ENCODE peak calls at places on chromosome 19, in seven cellular contexts. One of them, this sample, is unnamed. For H3K27me3, the result is how much of the 10 kb centered on the place peaks cover.

GRCh38 chr19:46713781-46714522 is 3.0 kb downstream of the PRKD2 start:
- DNase-seq in H1: no peak
- DNase-seq in HepG2: peak
- DNase-seq in NT2/D1: peak
- DNase-seq in GM12878: no peak
- DNase-seq in HCT116: peak
- DNase-seq in K562: peak
- DNase-seq in this sample: peak

GRCh38 chr19:24033962-24034342 is 53.0 kb upstream of the ZNF254 start:
- DNase-seq in NT2/D1: no peak
- DNase-seq in HepG2: peak
- DNase-seq in HCT116: no peak
- DNase-seq in H1: no peak
- DNase-seq in K562: peak
- DNase-seq in GM12878: no peak
- DNase-seq in this sample: peak

GRCh38 chr19:6806488-6806887 is 34.0 kb downstream of the VAV1 start:
- DNase-seq in HCT116: peak
- DNase-seq in NT2/D1: no peak
- DNase-seq in H1: no peak
- DNase-seq in K562: peak
- DNase-seq in HepG2: no peak
- DNase-seq in GM12878: no peak
- DNase-seq in this sample: no peak

GRCh38 chr19:27793128-27793643 is 1419.8 kb downstream of the UQCRFS1 start:
- DNase-seq in H1: peak
- DNase-seq in HepG2: peak
- DNase-seq in HCT116: peak
- DNase-seq in GM12878: peak
- DNase-seq in NT2/D1: peak
- DNase-seq in K562: peak
- DNase-seq in this sample: peak

GRCh38 chr19:16627194-16627927 is 643 bp downstream of the MED26 start:
- DNase-seq in H1: no peak
- DNase-seq in NT2/D1: no peak
- DNase-seq in K562: peak
- DNase-seq in HepG2: peak
- DNase-seq in GM12878: no peak
- DNase-seq in HCT116: no peak
- DNase-seq in this sample: peak

GRCh38 chr19:23404676-23405075 is 9.4 kb upstream of the ZNF91 start:
- DNase-seq in HCT116: no peak
- DNase-seq in NT2/D1: no peak
- DNase-seq in K562: no peak
- DNase-seq in HepG2: no peak
- DNase-seq in GM12878: no peak
- DNase-seq in H1: no peak
- DNase-seq in this sample: no peak

GRCh38 chr19:12703056-12703455 is 6.6 kb upstream of the FBXW9 start:
- DNase-seq in NT2/D1: peak
- DNase-seq in GM12878: no peak
- DNase-seq in HepG2: peak
- DNase-seq in H1: peak
- DNase-seq in HCT116: peak
- DNase-seq in K562: peak
- DNase-seq in this sample: peak

GRCh38 chr19:41351339-41352245 is 2.1 kb downstream of the TGFB1 start:
- DNase-seq in HCT116: no peak
- DNase-seq in HepG2: no peak
- DNase-seq in K562: peak
- DNase-seq in NT2/D1: no peak
- DNase-seq in H1: no peak
- DNase-seq in GM12878: no peak
- DNase-seq in this sample: peak

GRCh38 chr19:41322451-41322850 is 12.5 kb downstream of the CCDC97 start:
- DNase-seq in H1: no peak
- DNase-seq in GM12878: no peak
- DNase-seq in NT2/D1: no peak
- DNase-seq in HCT116: no peak
- DNase-seq in HepG2: no peak
- DNase-seq in K562: no peak
- DNase-seq in this sample: no peak

GRCh38 chr19:18058208-18059009 is 28.3 kb downstream of the IL12RB1 start:
- DNase-seq in NT2/D1: peak
- DNase-seq in GM12878: no peak
- DNase-seq in HepG2: peak
- DNase-seq in K562: peak
- DNase-seq in H1: peak
- DNase-seq in HCT116: peak
- DNase-seq in this sample: peak

GRCh38 chr19:44447864-44448674 is at the start of gene ZNF229:
- DNase-seq in NT2/D1: peak
- DNase-seq in HepG2: peak
- DNase-seq in HCT116: no peak
- DNase-seq in H1: peak
- DNase-seq in GM12878: no peak
- DNase-seq in K562: peak
- DNase-seq in this sample: peak

GRCh38 chr19:29672933-29673336 is 7.7 kb downstream of the PLEKHF1 start:
- DNase-seq in NT2/D1: no peak
- DNase-seq in K562: no peak
- DNase-seq in H1: no peak
- DNase-seq in HepG2: no peak
- DNase-seq in GM12878: peak
- DNase-seq in HCT116: no peak
- DNase-seq in this sample: no peak

GRCh38 chr19:39740395-39740794 is 2.6 kb upstream of the CLC start:
- DNase-seq in HepG2: no peak
- DNase-seq in K562: no peak
- DNase-seq in NT2/D1: no peak
- DNase-seq in HCT116: no peak
- DNase-seq in H1: no peak
- DNase-seq in GM12878: no peak
- DNase-seq in this sample: no peak

GRCh38 chr19:19212866-19213265 is 1.1 kb downstream of the NCAN start:
- DNase-seq in K562: no peak
- DNase-seq in HepG2: no peak
- DNase-seq in GM12878: no peak
- DNase-seq in H1: no peak
- DNase-seq in NT2/D1: no peak
- DNase-seq in HCT116: no peak
- DNase-seq in this sample: no peak

GRCh38 chr19:56933014-56933705 is 92.6 kb upstream of the PEG3 start:
- DNase-seq in H1: no peak
- DNase-seq in K562: no peak
- DNase-seq in HCT116: no peak
- DNase-seq in HepG2: no peak
- DNase-seq in GM12878: no peak
- DNase-seq in NT2/D1: no peak
- DNase-seq in this sample: no peak

GRCh38 chr19:24098359-24098758 is 11.4 kb downstream of the ZNF254 start:
- DNase-seq in GM12878: no peak
- DNase-seq in NT2/D1: no peak
- DNase-seq in K562: no peak
- DNase-seq in HCT116: no peak
- DNase-seq in H1: no peak
- DNase-seq in HepG2: no peak
- DNase-seq in this sample: no peak

GRCh38 chr19:3670258-3670795 is 29.9 kb downstream of the PIP5K1C start:
- DNase-seq in HepG2: no peak
- DNase-seq in NT2/D1: no peak
- DNase-seq in K562: peak
- DNase-seq in H1: no peak
- DNase-seq in GM12878: no peak
- DNase-seq in HCT116: no peak
- DNase-seq in this sample: no peak
- TF ChIP-seq YY1 in HepG2: no peak
- TF ChIP-seq YY1 in NT2/D1: no peak
- TF ChIP-seq YY1 in K562: no peak
- TF ChIP-seq YY1 in H1: no peak
- TF ChIP-seq YY1 in GM12878: no peak
- TF ChIP-seq YY1 in HCT116: no peak
- TF ChIP-seq YY1 in this sample: no peak

GRCh38 chr19:51713319-51714285 is 10.2 kb downstream of the HAS1 start:
- DNase-seq in HCT116: no peak
- DNase-seq in NT2/D1: no peak
- DNase-seq in H1: no peak
- DNase-seq in K562: no peak
- DNase-seq in GM12878: no peak
- DNase-seq in HepG2: no peak
- DNase-seq in this sample: no peak

GRCh38 chr19:51716925-51717324 is 6.9 kb downstream of the HAS1 start:
- DNase-seq in NT2/D1: no peak
- DNase-seq in GM12878: no peak
- DNase-seq in K562: no peak
- DNase-seq in HCT116: no peak
- DNase-seq in H1: no peak
- DNase-seq in HepG2: no peak
- DNase-seq in this sample: no peak

GRCh38 chr19:51712461-51713081 is 11.2 kb downstream of the HAS1 start:
- DNase-seq in HepG2: no peak
- DNase-seq in NT2/D1: no peak
- DNase-seq in HCT116: no peak
- DNase-seq in H1: peak
- DNase-seq in GM12878: no peak
- DNase-seq in K562: peak
- DNase-seq in this sample: no peak

GRCh38 chr19:51714848-51715247 is 8.9 kb downstream of the HAS1 start:
- DNase-seq in HepG2: no peak
- DNase-seq in K562: no peak
- DNase-seq in HCT116: no peak
- DNase-seq in GM12878: no peak
- DNase-seq in H1: no peak
- DNase-seq in NT2/D1: no peak
- DNase-seq in this sample: no peak

GRCh38 chr19:51715850-51716249 is 7.9 kb downstream of the HAS1 start:
- DNase-seq in GM12878: no peak
- DNase-seq in H1: no peak
- DNase-seq in NT2/D1: no peak
- DNase-seq in HCT116: no peak
- DNase-seq in K562: no peak
- DNase-seq in HepG2: no peak
- DNase-seq in this sample: no peak
- H3K27me3 ChIP-seq in GM12878: under half
- H3K27me3 ChIP-seq in H1: under half
- H3K27me3 ChIP-seq in NT2/D1: under half
- H3K27me3 ChIP-seq in HCT116: under half
- H3K27me3 ChIP-seq in K562: under half
- H3K27me3 ChIP-seq in HepG2: under half
- H3K27me3 ChIP-seq in this sample: under half

GRCh38 chr19:45507864-45508680 is 793 bp downstream of the VASP start:
- DNase-seq in NT2/D1: no peak
- DNase-seq in HCT116: no peak
- DNase-seq in GM12878: no peak
- DNase-seq in HepG2: no peak
- DNase-seq in K562: peak
- DNase-seq in H1: no peak
- DNase-seq in this sample: no peak
- TF ChIP-seq YY1 in NT2/D1: no peak
- TF ChIP-seq YY1 in HCT116: no peak
- TF ChIP-seq YY1 in GM12878: no peak
- TF ChIP-seq YY1 in HepG2: no peak
- TF ChIP-seq YY1 in K562: no peak
- TF ChIP-seq YY1 in H1: no peak
- TF ChIP-seq YY1 in this sample: peak

DNA sequence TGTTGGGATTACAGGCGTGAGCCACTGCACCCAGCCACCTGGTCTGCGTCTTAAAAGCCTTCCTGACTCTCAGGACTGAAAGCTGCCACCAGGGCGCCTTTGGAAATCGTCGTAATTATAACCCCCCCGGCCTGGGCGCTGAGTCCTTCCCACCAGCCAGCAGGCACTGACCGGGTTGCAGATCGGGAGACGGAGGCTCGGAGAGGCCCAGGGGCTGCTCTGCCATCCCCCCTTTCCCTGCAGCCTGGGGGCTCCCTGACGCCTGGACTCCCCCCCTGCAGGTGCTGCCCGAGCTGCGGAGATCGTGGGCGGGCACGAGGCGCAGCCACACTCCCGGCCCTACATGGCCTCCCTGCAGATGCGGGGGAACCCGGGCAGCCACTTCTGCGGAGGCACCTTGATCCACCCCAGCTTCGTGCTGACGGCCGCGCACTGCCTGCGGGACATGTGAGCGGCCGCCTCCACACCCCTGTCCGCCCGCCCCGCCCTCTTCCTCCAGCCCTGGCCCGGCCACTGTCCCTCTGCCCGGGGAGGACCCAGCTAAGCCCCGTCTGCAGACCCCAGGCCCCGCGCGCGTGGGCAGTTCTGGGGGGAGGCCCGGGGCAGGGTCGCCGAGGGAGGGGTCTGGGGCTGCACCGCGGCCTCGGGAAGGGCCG is 2.5 kb downstream of the PRTN3 start:
- DNase-seq in H1: no peak
- DNase-seq in K562: peak
- DNase-seq in GM12878: no peak
- DNase-seq in NT2/D1: no peak
- DNase-seq in HCT116: no peak
- DNase-seq in HepG2: no peak
- DNase-seq in this sample: peak
- H3K27me3 ChIP-seq in H1: under half
- H3K27me3 ChIP-seq in K562: under half
- H3K27me3 ChIP-seq in GM12878: under half
- H3K27me3 ChIP-seq in NT2/D1: under half
- H3K27me3 ChIP-seq in HCT116: under half
- H3K27me3 ChIP-seq in HepG2: half or more
- H3K27me3 ChIP-seq in this sample: half or more

GRCh38 chr19:55284405-55285058 is 735 bp downstream of the BRSK1 start:
- DNase-seq in H1: no peak
- DNase-seq in GM12878: no peak
- DNase-seq in K562: no peak
- DNase-seq in HCT116: no peak
- DNase-seq in NT2/D1: no peak
- DNase-seq in HepG2: no peak
- DNase-seq in this sample: peak
- TF ChIP-seq YY1 in H1: no peak
- TF ChIP-seq YY1 in GM12878: no peak
- TF ChIP-seq YY1 in K562: no peak
- TF ChIP-seq YY1 in HCT116: no peak
- TF ChIP-seq YY1 in NT2/D1: no peak
- TF ChIP-seq YY1 in HepG2: no peak
- TF ChIP-seq YY1 in this sample: no peak

GRCh38 chr19:32936065-32936464 is 35.7 kb downstream of the CEP89 start:
- DNase-seq in NT2/D1: no peak
- DNase-seq in HepG2: no peak
- DNase-seq in HCT116: no peak
- DNase-seq in H1: no peak
- DNase-seq in GM12878: no peak
- DNase-seq in K562: no peak
- DNase-seq in this sample: no peak
- H3K27me3 ChIP-seq in NT2/D1: under half
- H3K27me3 ChIP-seq in HepG2: under half
- H3K27me3 ChIP-seq in HCT116: under half
- H3K27me3 ChIP-seq in H1: under half
- H3K27me3 ChIP-seq in GM12878: under half
- H3K27me3 ChIP-seq in K562: under half
- H3K27me3 ChIP-seq in this sample: under half